ENCODE peak calls at places on chromosomes 7 and 10, in seven cellular contexts. U, L, T, R, P, K and Z are unnamed samples.

GRCh38 chr10:4266387-4267083 is 481.5 kb upstream of the KLF6 start:
- DNase-seq in U (no peak), L (no peak), T (no peak), R (peak), P (peak), K (no peak), Z (no peak)

GRCh38 chr10:14671383-14671782 is 103.3 kb downstream of the FAM107B start:
- DNase-seq in U (no peak), L (no peak), T (peak), R (peak), P (no peak), K (no peak), Z (peak)

GRCh38 chr7:102837802-102838201 is 75.0 kb upstream of the LRRC17 start:
- DNase-seq in U (no peak), L (no peak), T (no peak), R (no peak), P (no peak), K (no peak), Z (no peak)

GRCh38 chr10:129323877-129324276 is 143.2 kb upstream of the MGMT start:
- DNase-seq in U (no peak), L (no peak), T (no peak), R (no peak), P (no peak), K (no peak), Z (no peak)

GRCh38 chr7:113963356-113963755 is 44.5 kb upstream of the PPP1R3A start:
- DNase-seq in U (no peak), L (no peak), T (no peak), R (no peak), P (no peak), K (no peak), Z (no peak)

GRCh38 chr7:131726680-131727079 is 170.3 kb upstream of the PODXL start:
- DNase-seq in U (no peak), L (no peak), T (no peak), R (no peak), P (no peak), K (no peak), Z (no peak)

GRCh38 chr10:28374036-28374435 is 71.2 kb upstream of the MPP7 start:
- DNase-seq in U (no peak), L (no peak), T (no peak), R (no peak), P (no peak), K (no peak), Z (no peak)

GRCh38 chr7:127437772-127438330 is 45.3 kb upstream of the ZNF800 start:
- DNase-seq in U (peak), L (no peak), T (no peak), R (peak), P (no peak), K (no peak), Z (peak)

GRCh38 chr10:54002077-54002476 is 799.0 kb downstream of the PCDH15 start:
- DNase-seq in U (no peak), L (no peak), T (no peak), R (no peak), P (no peak), K (no peak), Z (no peak)

GRCh38 chr10:109928393-109928792 is 5.1 kb upstream of the XPNPEP1 start:
- DNase-seq in U (no peak), L (no peak), T (no peak), R (peak), P (no peak), K (no peak), Z (no peak)

GRCh38 chr7:132656846-132657776 is 80.8 kb upstream of the PLXNA4 start:
- DNase-seq in U (no peak), L (no peak), T (no peak), R (peak), P (peak), K (peak), Z (peak)

GRCh38 chr10:30359373-30360206 is 10.5 kb upstream of the MTPAP start:
- DNase-seq in U (no peak), L (no peak), T (peak), R (peak), P (peak), K (peak), Z (peak)

GRCh38 chr7:44385384-44386138 is 60.2 kb upstream of the CAMK2B start:
- DNase-seq in U (no peak), L (no peak), T (peak), R (no peak), P (no peak), K (peak), Z (no peak)

GRCh38 chr10:44618910-44619309 is 234.0 kb upstream of the CXCL12 start:
- DNase-seq in U (no peak), L (no peak), T (no peak), R (no peak), P (no peak), K (no peak), Z (no peak)

GRCh38 chr7:151506901-151507382 is 12.8 kb downstream of the RHEB start:
- DNase-seq in U (no peak), L (peak), T (no peak), R (no peak), P (no peak), K (no peak), Z (no peak)

GRCh38 chr7:73742753-73743641 is 4.4 kb upstream of the ABHD11 start:
- DNase-seq in U (no peak), L (peak), T (no peak), R (no peak), P (no peak), K (no peak), Z (no peak)

GRCh38 chr10:119165171-119166110 is at the start of gene SFXN4:
- DNase-seq in U (no peak), L (peak), T (peak), R (peak), P (peak), K (peak), Z (peak)

GRCh38 chr10:22666287-22667092 is 47.9 kb downstream of the PIP4K2A start:
- DNase-seq in U (no peak), L (no peak), T (no peak), R (no peak), P (peak), K (peak), Z (no peak)